ENCODE peak calls at places on chromosomes 13 and 19, in four cellular contexts. Z, Q, P and J are unnamed samples.

GRCh38 chr19:45059258-45059965 is 16.9 kb downstream of the ZNF296 start:
- DNase-seq in Z (peak; percentile 90), Q (peak; percentile 91), P (peak; percentile 85), J (peak; percentile 95)

GRCh38 chr19:39237200-39238184 is 7.3 kb downstream of the IFNL3 start:
- DNase-seq in P (peak; percentile 54), Z (peak; percentile 6), Q (peak; percentile 68), J (peak; percentile 67)

GRCh38 chr19:54262066-54262465 is 5.0 kb upstream of the LILRB5 start:
- DNase-seq in P (no peak), Q (no peak), Z (no peak), J (no peak)

GRCh38 chr13:40536443-40537113 is 129.9 kb downstream of the FOXO1 start:
- DNase-seq in Q (no peak), P (no peak), Z (no peak), J (peak; percentile 86)

GRCh38 chr13:24693862-24694471 is 13.8 kb downstream of the ATP12A start:
- DNase-seq in Q (peak; percentile 67), Z (peak; percentile 6), P (peak; percentile 40), J (peak; percentile 91)

GRCh38 chr13:43935878-43936277 is 56.2 kb downstream of the LACC1 start:
- DNase-seq in Z (no peak), Q (no peak), P (no peak), J (no peak)

GRCh38 chr13:33204130-33204927 is 81.2 kb downstream of the STARD13 start:
- DNase-seq in Q (no peak), Z (no peak), P (no peak), J (no peak)

GRCh38 chr13:109336730-109337129 is 449.7 kb downstream of the IRS2 start:
- DNase-seq in P (no peak), Z (no peak), Q (no peak), J (no peak)

GRCh38 chr19:10278935-10279334 is 7.8 kb upstream of the ICAM4 start:
- DNase-seq in Q (no peak), P (no peak), Z (no peak), J (no peak)

GRCh38 chr13:104057851-104058250 is 991.6 kb upstream of the SLC10A2 start:
- DNase-seq in P (no peak), Q (no peak), Z (no peak), J (no peak)

GRCh38 chr13:34914416-34914815 is 27.7 kb upstream of the NBEA start:
- DNase-seq in P (no peak), Z (no peak), Q (no peak), J (no peak)

GRCh38 chr13:50664961-50665360 is 178.5 kb downstream of the DLEU7 start:
- DNase-seq in P (no peak), Q (no peak), Z (no peak), J (no peak)

GRCh38 chr19:2209408-2209807 is 26.7 kb downstream of the PLEKHJ1 start:
- DNase-seq in Q (no peak), P (no peak), Z (no peak), J (no peak)

GRCh38 chr13:59979589-59979988 is 184.1 kb downstream of the DIAPH3 start:
- DNase-seq in P (no peak), Q (no peak), Z (no peak), J (no peak)

GRCh38 chr13:32587014-32587773 is 942 bp downstream of the PDS5B start:
- DNase-seq in Z (peak; percentile 45), Q (peak; percentile 80), P (peak; percentile 66), J (peak; percentile 86)